ENCODE peak calls at places on chromosomes 16 and 17, in eight cellular contexts. G, N, M, H, I, E, S and R are unnamed samples.

GRCh38 chr16:30482366-30482765 is 9.8 kb downstream of the ITGAL start:
- DNase-seq in G (no peak), N (no peak), M (no peak), H (no peak), I (no peak), E (no peak), S (no peak), R (no peak)

GRCh38 chr17:9022553-9023388 is 1.5 kb downstream of the NTN1 start:
- DNase-seq in G (no peak), N (no peak), M (no peak), H (no peak), I (no peak), E (no peak), S (no peak), R (no peak)

GRCh38 chr17:4845128-4845527 is 12.0 kb downstream of the MINK1 start:
- DNase-seq in G (no peak), N (no peak), M (no peak), H (no peak), I (no peak), E (no peak), S (no peak), R (no peak)

GRCh38 chr16:1741553-1742165 is 29.7 kb downstream of the NME3 start:
- DNase-seq in G (no peak), N (no peak), M (no peak), H (no peak), I (no peak), E (no peak), S (no peak), R (no peak)

GRCh38 chr17:47742319-47743181 is 9.5 kb downstream of the TBX21 start:
- DNase-seq in G (no peak), N (no peak), M (no peak), H (no peak), I (peak), E (peak), S (no peak), R (no peak)

GRCh38 chr16:4944333-4945281 is 7.7 kb upstream of the PPL start:
- DNase-seq in G (peak), N (peak), M (peak), H (peak), I (peak), E (no peak), S (no peak), R (no peak)

GRCh38 chr16:67995423-67995822 is 3.9 kb downstream of the DPEP2 start:
- DNase-seq in G (no peak), N (no peak), M (no peak), H (no peak), I (no peak), E (no peak), S (no peak), R (no peak)

GRCh38 chr17:73600103-73600871 is 44.0 kb downstream of the SDK2 start:
- DNase-seq in G (no peak), N (no peak), M (no peak), H (no peak), I (no peak), E (no peak), S (no peak), R (no peak)

GRCh38 chr17:68446626-68447041 is 10.7 kb downstream of the WIPI1 start:
- DNase-seq in G (no peak), N (no peak), M (no peak), H (no peak), I (no peak), E (no peak), S (no peak), R (no peak)

GRCh38 chr17:58331815-58332719 is 3.5 kb upstream of the TSPOAP1 start:
- DNase-seq in G (peak), N (no peak), M (no peak), H (peak), I (peak), E (peak), S (peak), R (peak)

GRCh38 chr16:47503936-47504335 is 42.8 kb downstream of the PHKB start:
- DNase-seq in G (no peak), N (peak), M (peak), H (no peak), I (no peak), E (no peak), S (no peak), R (no peak)

GRCh38 chr16:73166394-73166971 is 118.6 kb upstream of the ZFHX3 start:
- DNase-seq in G (no peak), N (no peak), M (no peak), H (peak), I (no peak), E (no peak), S (no peak), R (no peak)

GRCh38 chr17:41504126-41504977 is 1.1 kb downstream of the KRT13 start:
- DNase-seq in G (no peak), N (no peak), M (no peak), H (peak), I (no peak), E (no peak), S (no peak), R (no peak)

GRCh38 chr17:39612291-39612894 is 4.7 kb upstream of the NEUROD2 start:
- DNase-seq in G (no peak), N (no peak), M (no peak), H (no peak), I (no peak), E (no peak), S (no peak), R (no peak)

GRCh38 chr16:54952195-54952594 is 21.5 kb downstream of the IRX5 start:
- DNase-seq in G (no peak), N (no peak), M (no peak), H (no peak), I (no peak), E (no peak), S (no peak), R (no peak)

GRCh38 chr16:23842137-23842600 is 6.4 kb downstream of the PRKCB start:
- DNase-seq in G (no peak), N (no peak), M (no peak), H (no peak), I (no peak), E (no peak), S (no peak), R (no peak)
- H3K27ac ChIP-seq in G (no peak), N (no peak), M (no peak), H (no peak), I (no peak), E (no peak), S (no peak), R (no peak)

GRCh38 chr16:87207965-87208364 is 109.2 kb downstream of the C16orf95 start:
- DNase-seq in G (no peak), N (no peak), M (no peak), H (no peak), I (no peak), E (no peak), S (no peak), R (no peak)
- H3K27ac ChIP-seq in G (no peak), N (peak), M (peak), H (no peak), I (no peak), E (no peak), S (no peak), R (no peak)

GRCh38 chr17:7018331-7018964 is 4.4 kb upstream of the BCL6B start:
- DNase-seq in G (no peak), N (no peak), M (no peak), H (peak), I (no peak), E (no peak), S (no peak), R (no peak)
- H3K27ac ChIP-seq in G (peak), N (no peak), M (peak), H (peak), I (peak), E (no peak), S (no peak), R (peak)

DNA sequence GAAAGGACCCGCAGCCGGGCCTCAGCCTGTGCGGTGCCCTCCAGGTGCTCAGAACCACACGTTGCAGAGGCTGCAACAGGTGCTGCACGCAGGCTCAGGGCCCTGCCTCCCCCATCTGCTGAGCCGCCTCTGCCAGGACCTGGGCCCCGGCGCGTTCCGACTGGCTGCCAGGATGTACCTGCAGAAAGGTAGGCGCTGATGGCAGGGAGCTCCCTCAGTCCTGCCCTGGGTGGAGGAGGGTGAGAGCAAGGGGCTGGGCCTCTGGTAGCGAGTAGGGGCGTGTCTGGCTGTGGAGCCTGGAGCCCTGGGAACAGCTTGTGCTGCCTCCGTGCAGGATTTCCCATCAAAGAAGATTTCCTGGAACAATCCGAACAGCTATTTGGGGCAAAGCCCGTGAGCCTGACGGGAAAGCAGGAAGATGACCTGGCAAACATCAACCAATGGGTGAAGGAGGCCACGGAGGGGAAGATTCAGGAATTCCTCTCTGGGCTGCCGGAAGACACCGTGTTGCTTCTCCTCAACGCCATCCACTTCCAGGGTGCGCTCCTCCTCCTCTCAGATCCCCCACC is 4.4 kb downstream of the SERPINF2 start:
- DNase-seq in G (peak), N (no peak), M (peak), H (peak), I (no peak), E (no peak), S (no peak), R (no peak)
- H3K27ac ChIP-seq in G (peak), N (no peak), M (peak), H (peak), I (peak), E (no peak), S (no peak), R (no peak)

GRCh38 chr17:34561328-34561727 is 18.1 kb upstream of the TMEM132E start:
- DNase-seq in G (no peak), N (no peak), M (no peak), H (no peak), I (no peak), E (no peak), S (no peak), R (no peak)
- H3K27ac ChIP-seq in G (no peak), N (no peak), M (no peak), H (no peak), I (no peak), E (no peak), S (no peak), R (no peak)

DNA sequence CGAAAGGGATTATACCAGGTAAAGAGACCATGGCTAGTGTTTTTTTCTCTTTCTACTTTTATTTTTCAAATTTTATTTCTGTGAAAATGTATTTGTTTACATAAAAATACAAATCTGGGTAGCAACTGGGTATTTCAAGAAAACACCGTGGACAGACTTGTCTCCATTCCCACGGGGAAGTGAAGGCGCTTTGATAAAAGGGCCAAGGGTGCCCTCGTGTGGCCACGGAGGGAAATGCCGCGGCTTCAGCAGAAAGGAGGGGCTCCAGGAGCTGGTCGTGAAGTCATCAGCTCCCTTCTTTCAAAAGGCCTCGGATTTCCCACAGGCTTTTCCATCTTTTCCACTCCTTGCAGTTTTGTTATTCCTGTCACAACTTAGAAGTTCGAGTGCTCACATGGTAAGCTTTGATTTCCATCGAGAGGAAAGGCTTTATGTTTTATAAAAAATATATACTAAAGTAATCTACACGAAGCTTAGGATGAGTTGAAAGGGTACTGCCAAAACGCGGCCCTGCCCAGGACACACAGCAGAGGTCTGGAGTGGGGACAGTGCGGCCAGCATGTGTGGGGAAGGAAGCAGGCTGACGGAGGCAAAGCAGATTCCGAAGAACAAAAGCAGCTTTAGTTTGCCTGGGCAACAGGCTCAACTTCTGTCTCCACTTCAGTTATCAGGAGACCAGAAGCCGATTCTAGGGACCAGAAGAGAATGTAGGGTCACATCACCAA is 15.3 kb upstream of the MNT start:
- DNase-seq in G (peak), N (no peak), M (peak), H (peak), I (peak), E (peak), S (peak), R (peak)
- H3K27ac ChIP-seq in G (no peak), N (peak), M (peak), H (peak), I (no peak), E (no peak), S (no peak), R (peak)

GRCh38 chr16:57187508-57187854 is 1.4 kb downstream of the RSPRY1 start:
- DNase-seq in G (no peak), N (no peak), M (no peak), H (no peak), I (no peak), E (no peak), S (no peak), R (no peak)
- H3K27ac ChIP-seq in G (peak), N (peak), M (peak), H (peak), I (peak), E (peak), S (peak), R (peak)

DNA sequence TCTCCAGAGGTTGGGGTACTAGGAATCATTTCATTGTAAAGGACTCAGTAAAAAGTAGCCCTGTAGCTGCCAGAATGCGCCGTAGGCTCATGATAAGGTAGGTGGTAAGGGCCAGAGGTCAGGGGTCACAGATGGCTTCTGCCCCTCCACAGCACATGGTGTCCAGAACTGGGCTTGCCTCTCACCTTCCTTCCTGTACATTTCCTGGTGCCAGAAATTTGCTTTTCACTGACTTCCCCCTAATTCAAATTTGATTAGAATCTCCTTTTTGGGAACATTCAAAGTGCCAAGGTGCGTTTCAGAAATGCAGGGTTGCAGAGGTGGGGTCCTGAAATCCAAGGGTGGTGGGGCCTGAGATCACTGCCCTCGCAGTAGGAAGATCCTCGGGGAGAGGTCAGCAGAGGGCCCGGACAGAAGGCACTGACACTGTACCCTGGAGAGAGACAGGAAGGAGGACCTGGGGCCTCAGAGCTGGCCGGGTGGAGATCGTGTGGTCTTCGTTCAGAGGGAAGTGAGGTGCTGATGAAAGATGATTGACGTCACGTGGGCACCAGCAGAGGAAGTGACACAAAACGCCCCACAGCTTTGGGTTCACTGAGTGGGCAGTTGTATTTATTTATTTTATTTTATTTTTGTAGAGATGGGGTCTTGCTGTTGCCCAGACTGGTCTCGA is 25.5 kb upstream of the METRNL start:
- DNase-seq in G (peak), N (no peak), M (no peak), H (peak), I (peak), E (peak), S (no peak), R (no peak)
- H3K27ac ChIP-seq in G (peak), N (no peak), M (peak), H (peak), I (peak), E (peak), S (peak), R (peak)

GRCh38 chr16:15820837-15821236 is 36.0 kb downstream of the MYH11 start:
- DNase-seq in G (no peak), N (no peak), M (no peak), H (no peak), I (no peak), E (no peak), S (no peak), R (no peak)

GRCh38 chr16:15811778-15812750 is 44.8 kb downstream of the MYH11 start:
- DNase-seq in G (no peak), N (peak), M (peak), H (no peak), I (no peak), E (no peak), S (no peak), R (no peak)

GRCh38 chr16:15811416-15811777 is 45.4 kb downstream of the MYH11 start:
- DNase-seq in G (no peak), N (no peak), M (no peak), H (no peak), I (no peak), E (no peak), S (no peak), R (no peak)

GRCh38 chr16:15819046-15819445 is 37.8 kb downstream of the MYH11 start:
- DNase-seq in G (no peak), N (no peak), M (no peak), H (no peak), I (no peak), E (no peak), S (no peak), R (no peak)

GRCh38 chr16:15816228-15816627 is 40.6 kb downstream of the MYH11 start:
- DNase-seq in G (no peak), N (no peak), M (no peak), H (no peak), I (no peak), E (no peak), S (no peak), R (no peak)
- H3K27ac ChIP-seq in G (no peak), N (no peak), M (no peak), H (peak), I (no peak), E (no peak), S (no peak), R (no peak)

GRCh38 chr17:78917451-78918307 is 7.5 kb downstream of the TIMP2 start:
- DNase-seq in G (no peak), N (no peak), M (no peak), H (no peak), I (no peak), E (no peak), S (no peak), R (no peak)
- H3K27ac ChIP-seq in G (peak), N (no peak), M (peak), H (peak), I (no peak), E (no peak), S (no peak), R (peak)